ENCODE peak calls at places on chromosome 18, in six cellular contexts. T is WTC11, G is A549, E is HepG2, Q is K562, V is H1. W is an unnamed sample.

GRCh38 chr18:31487251-31488015 is 10.5 kb upstream of the DSG2 start:
- DNase-seq in T (no peak), G (peak), E (peak), Q (no peak), V (no peak), W (no peak)

GRCh38 chr18:35703043-35703688 is 121.6 kb downstream of the GALNT1 start:
- DNase-seq in T (no peak), G (no peak), E (peak), Q (no peak), V (no peak), W (peak)

GRCh38 chr18:79630266-79631095 is 49.1 kb upstream of the CTDP1 start:
- DNase-seq in T (no peak), G (no peak), E (no peak), Q (no peak), V (peak), W (no peak)

GRCh38 chr18:39345321-39345720 is 1779.7 kb upstream of the CELF4 start:
- DNase-seq in T (no peak), G (no peak), E (no peak), Q (no peak), V (no peak), W (no peak)

GRCh38 chr18:37721544-37722302 is 156.1 kb upstream of the CELF4 start:
- DNase-seq in T (no peak), G (no peak), E (no peak), Q (no peak), V (no peak), W (no peak)

GRCh38 chr18:9993846-9994660 is 80.2 kb downstream of the VAPA start:
- DNase-seq in T (no peak), G (no peak), E (no peak), Q (no peak), V (peak), W (no peak)

GRCh38 chr18:2958819-2959298 is 54.1 kb downstream of the LPIN2 start:
- DNase-seq in T (no peak), G (no peak), E (no peak), Q (no peak), V (no peak), W (no peak)

GRCh38 chr18:36309436-36310391 is 12.2 kb downstream of the FHOD3 start:
- DNase-seq in T (no peak), G (peak), E (no peak), Q (no peak), V (peak), W (peak)

GRCh38 chr18:55927831-55928230 is 339.8 kb upstream of the TCF4 start:
- DNase-seq in T (no peak), G (no peak), E (no peak), Q (no peak), V (no peak), W (no peak)

GRCh38 chr18:34491719-34492118 is 218.4 kb upstream of the DTNA start:
- DNase-seq in T (no peak), G (no peak), E (no peak), Q (no peak), V (no peak), W (peak)

GRCh38 chr18:5455644-5456043 is 88.2 kb downstream of the EPB41L3 start:
- DNase-seq in T (no peak), G (no peak), E (no peak), Q (no peak), V (no peak), W (peak)

GRCh38 chr18:2337552-2338141 is 233.7 kb downstream of the METTL4 start:
- DNase-seq in T (peak), G (peak), E (peak), Q (peak), V (peak), W (peak)

GRCh38 chr18:77087391-77088141 is 45.0 kb downstream of the MBP start:
- DNase-seq in T (peak), G (no peak), E (no peak), Q (no peak), V (peak), W (peak)

GRCh38 chr18:76610933-76611749 is 116.1 kb upstream of the ZNF516 start:
- DNase-seq in T (no peak), G (no peak), E (no peak), Q (no peak), V (no peak), W (no peak)

GRCh38 chr18:58104071-58104470 is 60.0 kb downstream of the NEDD4L start:
- DNase-seq in T (no peak), G (no peak), E (no peak), Q (no peak), V (no peak), W (no peak)
- TF ChIP-seq JUN in T (no peak), G (no peak), E (no peak), Q (no peak), V (no peak), W (no peak)

DNA sequence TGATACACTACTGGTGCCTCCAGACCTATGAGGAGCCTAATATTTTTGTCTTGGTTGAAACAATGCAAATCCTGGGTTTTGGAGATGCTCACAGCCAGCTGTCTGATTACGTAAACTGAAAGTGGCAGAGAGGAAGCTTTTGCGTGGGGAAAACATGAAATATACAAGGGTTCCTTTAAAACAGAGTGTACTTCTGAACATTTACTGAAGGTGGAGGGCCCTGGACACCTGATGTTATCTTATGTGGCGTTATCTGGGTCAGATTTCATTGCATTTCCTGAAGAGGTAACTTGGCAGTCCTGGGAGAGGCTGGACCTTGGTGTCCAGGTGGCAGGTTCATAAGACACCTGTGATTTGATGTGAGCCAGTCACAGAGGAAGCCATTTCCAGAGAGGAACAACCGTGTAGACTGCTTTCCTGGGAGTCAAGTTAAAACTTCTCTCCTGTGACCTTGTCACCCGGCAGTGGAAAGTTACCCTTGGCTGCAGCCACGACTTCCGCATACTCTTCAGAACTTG is 105.0 kb downstream of the NEDD4L start:
- DNase-seq in T (no peak), G (no peak), E (no peak), Q (no peak), V (no peak), W (no peak)
- TF ChIP-seq JUN in T (no peak), G (no peak), E (no peak), Q (no peak), V (no peak), W (no peak)

DNA sequence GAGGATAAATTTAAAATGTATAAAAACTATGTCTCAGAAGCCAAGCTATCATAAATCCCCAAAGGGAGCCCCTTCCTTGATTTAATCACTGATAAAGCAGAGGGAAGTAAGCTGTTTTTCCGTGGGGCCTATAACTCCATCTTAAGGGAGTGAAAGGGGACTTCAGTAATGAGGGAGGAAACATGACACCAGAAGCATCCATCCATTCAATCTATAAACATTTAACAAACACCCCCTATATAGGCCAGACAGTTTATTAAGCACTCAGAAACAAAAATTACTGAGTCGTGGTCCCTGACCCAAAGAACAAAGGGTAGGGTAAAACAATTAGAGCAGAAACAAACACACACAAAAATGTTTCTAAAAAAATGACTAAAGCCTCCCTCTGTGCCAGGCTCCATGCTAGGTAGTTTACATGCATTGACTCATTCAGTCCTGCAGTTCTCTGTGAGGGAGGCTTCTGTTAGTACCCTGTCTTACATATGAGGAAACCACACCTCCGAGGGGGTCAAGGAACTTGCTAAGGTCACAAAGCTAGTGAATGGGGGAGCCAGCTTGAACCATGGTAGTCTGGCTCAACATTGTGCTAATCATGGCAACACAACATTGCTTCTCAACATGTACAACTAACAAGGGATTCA is 472.1 kb downstream of the CDH2 start:
- DNase-seq in T (no peak), G (no peak), E (no peak), Q (no peak), V (no peak), W (no peak)
- TF ChIP-seq JUN in T (no peak), G (no peak), E (no peak), Q (no peak), V (no peak), W (no peak)

GRCh38 chr18:21996261-21996892 is 173.0 kb upstream of the GATA6 start:
- DNase-seq in T (no peak), G (no peak), E (peak), Q (no peak), V (no peak), W (no peak)
- TF ChIP-seq JUN in T (no peak), G (no peak), E (no peak), Q (no peak), V (no peak), W (no peak)

DNA sequence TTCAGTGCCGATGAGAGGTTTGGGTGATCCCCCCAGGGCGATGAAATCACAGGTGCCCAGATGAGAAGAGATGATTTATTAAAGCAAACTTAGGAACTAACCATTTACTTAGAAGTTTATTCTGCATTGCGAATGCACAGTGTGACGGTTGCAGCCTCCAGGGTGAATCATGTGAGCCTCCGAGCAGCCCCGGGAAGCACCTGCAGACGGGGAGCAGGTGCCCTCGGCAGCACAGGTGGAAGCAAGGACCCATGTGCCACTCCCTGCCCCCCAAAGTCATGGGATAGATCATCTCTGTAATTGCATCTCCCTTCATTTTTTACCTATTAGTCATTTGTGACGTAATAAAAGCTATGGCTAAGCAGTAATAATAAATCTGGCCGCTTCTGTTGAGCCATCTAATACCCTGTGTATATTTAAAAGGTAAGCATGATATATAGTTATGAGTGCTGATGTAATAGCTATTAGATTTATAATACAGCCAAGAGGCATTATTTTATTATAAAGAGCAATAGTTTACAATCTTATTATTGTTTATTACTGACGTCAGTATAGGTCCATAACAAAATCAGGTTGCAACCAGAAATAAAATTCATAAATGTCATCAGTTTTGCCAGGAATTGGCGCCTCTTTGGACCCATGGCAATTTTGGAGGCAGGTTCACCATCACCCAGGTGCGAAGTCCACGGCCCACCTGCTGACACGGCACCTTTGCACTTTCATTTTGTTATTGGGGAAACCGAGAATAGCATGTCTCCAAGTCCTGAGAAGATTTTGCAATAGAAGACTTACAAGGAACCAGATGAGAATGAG is 97.1 kb downstream of the PTGR3 start:
- DNase-seq in T (no peak), G (no peak), E (no peak), Q (no peak), V (peak), W (no peak)
- TF ChIP-seq JUN in T (no peak), G (no peak), E (no peak), Q (no peak), V (no peak), W (no peak)

GRCh38 chr18:49837889-49838288 is 24.6 kb upstream of the ACAA2 start:
- DNase-seq in T (no peak), G (no peak), E (peak), Q (no peak), V (no peak), W (no peak)

GRCh38 chr18:49838381-49838780 is 25.0 kb upstream of the ACAA2 start:
- DNase-seq in T (no peak), G (no peak), E (no peak), Q (no peak), V (no peak), W (no peak)

GRCh38 chr18:49841236-49842217 is 28.2 kb upstream of the ACAA2 start:
- DNase-seq in T (no peak), G (no peak), E (no peak), Q (no peak), V (no peak), W (no peak)

GRCh38 chr18:49835405-49835804 is 22.1 kb upstream of the ACAA2 start:
- DNase-seq in T (no peak), G (no peak), E (peak), Q (no peak), V (no peak), W (no peak)

DNA sequence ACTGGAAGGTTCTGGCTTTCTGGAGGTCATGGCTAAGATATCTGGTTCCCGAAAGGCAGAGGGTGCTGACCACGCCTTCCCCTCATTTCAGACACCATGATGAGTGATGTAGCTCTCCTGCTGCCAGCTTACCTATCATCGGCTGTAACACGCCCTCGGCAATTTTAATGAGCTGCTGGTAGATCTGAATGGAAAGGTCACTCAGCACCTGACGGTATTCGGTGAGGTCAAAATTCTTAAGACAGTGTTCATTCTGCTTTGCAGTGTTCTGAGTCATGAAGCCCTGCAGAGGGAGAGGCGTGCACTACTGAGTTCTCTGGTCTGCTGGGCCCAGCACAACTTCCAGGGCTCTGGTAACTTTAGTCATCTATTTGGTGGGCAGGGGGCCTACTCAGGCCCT is 25.7 kb upstream of the ACAA2 start:
- DNase-seq in T (no peak), G (no peak), E (no peak), Q (no peak), V (no peak), W (no peak)
- TF ChIP-seq JUN in T (no peak), G (no peak), E (no peak), Q (no peak), V (no peak), W (no peak)